ENCODE peak calls at places on chromosomes 3 and 15, in six cellular contexts. One of them, this sample, is unnamed.

GRCh38 chr3:195450731-195451229 is 8.0 kb upstream of the ACAP2 start:
- DNase-seq in stimulated activated CD8-positive, alpha-beta memory T cell treated with anti-CD3 and anti-CD28 coated beads, Interleukin-7, amount 100 ng/mL, for 24 hours: no peak
- DNase-seq in NCI-H1417: no peak
- DNase-seq in C1 segment of cervical spinal cord: no peak
- DNase-seq in ovary: peak
- DNase-seq in GM13977: no peak
- DNase-seq in this sample: no peak

GRCh38 chr3:129195731-129196256 is 12.1 kb upstream of the CNBP start:
- DNase-seq in C1 segment of cervical spinal cord: peak
- DNase-seq in NCI-H1417: no peak
- DNase-seq in GM13977: no peak
- DNase-seq in stimulated activated CD8-positive, alpha-beta memory T cell treated with anti-CD3 and anti-CD28 coated beads, Interleukin-7, amount 100 ng/mL, for 24 hours: no peak
- DNase-seq in ovary: peak
- DNase-seq in this sample: no peak

GRCh38 chr15:81752149-81752942 is 293.5 kb downstream of the MEX3B start:
- DNase-seq in C1 segment of cervical spinal cord: no peak
- DNase-seq in GM13977: no peak
- DNase-seq in stimulated activated CD8-positive, alpha-beta memory T cell treated with anti-CD3 and anti-CD28 coated beads, Interleukin-7, amount 100 ng/mL, for 24 hours: no peak
- DNase-seq in NCI-H1417: peak
- DNase-seq in ovary: peak
- DNase-seq in this sample: peak

GRCh38 chr15:75069301-75069925 is 46.0 kb downstream of the PPCDC start:
- DNase-seq in C1 segment of cervical spinal cord: no peak
- DNase-seq in NCI-H1417: no peak
- DNase-seq in GM13977: peak
- DNase-seq in ovary: peak
- DNase-seq in stimulated activated CD8-positive, alpha-beta memory T cell treated with anti-CD3 and anti-CD28 coated beads, Interleukin-7, amount 100 ng/mL, for 24 hours: no peak
- DNase-seq in this sample: no peak

GRCh38 chr3:127035672-127036071 is 52.8 kb downstream of the PLXNA1 start:
- DNase-seq in NCI-H1417: no peak
- DNase-seq in stimulated activated CD8-positive, alpha-beta memory T cell treated with anti-CD3 and anti-CD28 coated beads, Interleukin-7, amount 100 ng/mL, for 24 hours: no peak
- DNase-seq in ovary: peak
- DNase-seq in C1 segment of cervical spinal cord: no peak
- DNase-seq in GM13977: no peak
- DNase-seq in this sample: no peak

GRCh38 chr15:26179906-26180305 is 316.8 kb upstream of the ATP10A start:
- DNase-seq in stimulated activated CD8-positive, alpha-beta memory T cell treated with anti-CD3 and anti-CD28 coated beads, Interleukin-7, amount 100 ng/mL, for 24 hours: no peak
- DNase-seq in GM13977: no peak
- DNase-seq in ovary: no peak
- DNase-seq in C1 segment of cervical spinal cord: no peak
- DNase-seq in NCI-H1417: no peak
- DNase-seq in this sample: peak

GRCh38 chr3:179769411-179770247 is 116.8 kb downstream of the USP13 start:
- DNase-seq in stimulated activated CD8-positive, alpha-beta memory T cell treated with anti-CD3 and anti-CD28 coated beads, Interleukin-7, amount 100 ng/mL, for 24 hours: no peak
- DNase-seq in NCI-H1417: no peak
- DNase-seq in C1 segment of cervical spinal cord: no peak
- DNase-seq in GM13977: no peak
- DNase-seq in ovary: no peak
- DNase-seq in this sample: no peak

GRCh38 chr3:131794766-131795381 is 239.9 kb downstream of the CPNE4 start:
- DNase-seq in ovary: no peak
- DNase-seq in GM13977: peak
- DNase-seq in C1 segment of cervical spinal cord: no peak
- DNase-seq in stimulated activated CD8-positive, alpha-beta memory T cell treated with anti-CD3 and anti-CD28 coated beads, Interleukin-7, amount 100 ng/mL, for 24 hours: no peak
- DNase-seq in NCI-H1417: peak
- DNase-seq in this sample: peak

GRCh38 chr3:13479332-13479581 is 849 bp upstream of the HDAC11 start:
- DNase-seq in ovary: peak
- DNase-seq in GM13977: no peak
- DNase-seq in NCI-H1417: no peak
- DNase-seq in stimulated activated CD8-positive, alpha-beta memory T cell treated with anti-CD3 and anti-CD28 coated beads, Interleukin-7, amount 100 ng/mL, for 24 hours: no peak
- DNase-seq in C1 segment of cervical spinal cord: no peak
- DNase-seq in this sample: peak

GRCh38 chr15:63880744-63881143 is 47.0 kb upstream of the HERC1 start:
- DNase-seq in C1 segment of cervical spinal cord: no peak
- DNase-seq in NCI-H1417: no peak
- DNase-seq in GM13977: no peak
- DNase-seq in stimulated activated CD8-positive, alpha-beta memory T cell treated with anti-CD3 and anti-CD28 coated beads, Interleukin-7, amount 100 ng/mL, for 24 hours: no peak
- DNase-seq in ovary: no peak
- DNase-seq in this sample: no peak

GRCh38 chr15:66670698-66671580 is 31.1 kb upstream of the SMAD6 start:
- DNase-seq in GM13977: no peak
- DNase-seq in ovary: no peak
- DNase-seq in NCI-H1417: peak
- DNase-seq in stimulated activated CD8-positive, alpha-beta memory T cell treated with anti-CD3 and anti-CD28 coated beads, Interleukin-7, amount 100 ng/mL, for 24 hours: no peak
- DNase-seq in C1 segment of cervical spinal cord: no peak
- DNase-seq in this sample: peak

GRCh38 chr3:16171009-16171408 is 3.5 kb upstream of the GALNT15 start:
- DNase-seq in GM13977: no peak
- DNase-seq in NCI-H1417: no peak
- DNase-seq in C1 segment of cervical spinal cord: no peak
- DNase-seq in ovary: no peak
- DNase-seq in stimulated activated CD8-positive, alpha-beta memory T cell treated with anti-CD3 and anti-CD28 coated beads, Interleukin-7, amount 100 ng/mL, for 24 hours: no peak
- DNase-seq in this sample: no peak

GRCh38 chr3:41485484-41485883 is 286.2 kb downstream of the CTNNB1 start:
- DNase-seq in ovary: no peak
- DNase-seq in GM13977: no peak
- DNase-seq in stimulated activated CD8-positive, alpha-beta memory T cell treated with anti-CD3 and anti-CD28 coated beads, Interleukin-7, amount 100 ng/mL, for 24 hours: no peak
- DNase-seq in C1 segment of cervical spinal cord: no peak
- DNase-seq in NCI-H1417: no peak
- DNase-seq in this sample: no peak

GRCh38 chr3:11784962-11785361 is 61.7 kb downstream of the TAMM41 start:
- DNase-seq in GM13977: no peak
- DNase-seq in stimulated activated CD8-positive, alpha-beta memory T cell treated with anti-CD3 and anti-CD28 coated beads, Interleukin-7, amount 100 ng/mL, for 24 hours: no peak
- DNase-seq in ovary: no peak
- DNase-seq in C1 segment of cervical spinal cord: no peak
- DNase-seq in NCI-H1417: no peak
- DNase-seq in this sample: no peak

GRCh38 chr15:83746231-83746630 is 92.3 kb downstream of the ADAMTSL3 start:
- DNase-seq in C1 segment of cervical spinal cord: no peak
- DNase-seq in GM13977: no peak
- DNase-seq in ovary: no peak
- DNase-seq in NCI-H1417: peak
- DNase-seq in stimulated activated CD8-positive, alpha-beta memory T cell treated with anti-CD3 and anti-CD28 coated beads, Interleukin-7, amount 100 ng/mL, for 24 hours: no peak
- DNase-seq in this sample: no peak

GRCh38 chr3:147191795-147192385 is 214.5 kb downstream of the ZIC4 start:
- DNase-seq in C1 segment of cervical spinal cord: no peak
- DNase-seq in ovary: no peak
- DNase-seq in stimulated activated CD8-positive, alpha-beta memory T cell treated with anti-CD3 and anti-CD28 coated beads, Interleukin-7, amount 100 ng/mL, for 24 hours: no peak
- DNase-seq in GM13977: peak
- DNase-seq in NCI-H1417: peak
- DNase-seq in this sample: peak

GRCh38 chr15:71228403-71228802 is 113.1 kb downstream of the THSD4 start:
- DNase-seq in NCI-H1417: no peak
- DNase-seq in C1 segment of cervical spinal cord: no peak
- DNase-seq in GM13977: no peak
- DNase-seq in ovary: no peak
- DNase-seq in stimulated activated CD8-positive, alpha-beta memory T cell treated with anti-CD3 and anti-CD28 coated beads, Interleukin-7, amount 100 ng/mL, for 24 hours: no peak
- DNase-seq in this sample: no peak

GRCh38 chr3:70053293-70053692 is 53.8 kb downstream of the SAMMSON start:
- DNase-seq in NCI-H1417: no peak
- DNase-seq in stimulated activated CD8-positive, alpha-beta memory T cell treated with anti-CD3 and anti-CD28 coated beads, Interleukin-7, amount 100 ng/mL, for 24 hours: no peak
- DNase-seq in GM13977: no peak
- DNase-seq in C1 segment of cervical spinal cord: no peak
- DNase-seq in ovary: no peak
- DNase-seq in this sample: no peak

GRCh38 chr3:12994607-12995388 is 78.4 kb downstream of the IQSEC1 start:
- DNase-seq in C1 segment of cervical spinal cord: peak
- DNase-seq in NCI-H1417: peak
- DNase-seq in stimulated activated CD8-positive, alpha-beta memory T cell treated with anti-CD3 and anti-CD28 coated beads, Interleukin-7, amount 100 ng/mL, for 24 hours: peak
- DNase-seq in ovary: peak
- DNase-seq in GM13977: peak
- DNase-seq in this sample: peak

GRCh38 chr15:84741151-84741550 is 7.2 kb upstream of the ZNF592 start:
- DNase-seq in NCI-H1417: no peak
- DNase-seq in stimulated activated CD8-positive, alpha-beta memory T cell treated with anti-CD3 and anti-CD28 coated beads, Interleukin-7, amount 100 ng/mL, for 24 hours: no peak
- DNase-seq in C1 segment of cervical spinal cord: no peak
- DNase-seq in ovary: no peak
- DNase-seq in GM13977: no peak
- DNase-seq in this sample: no peak

GRCh38 chr3:48500656-48501055 is 3.3 kb downstream of the SHISA5 start:
- DNase-seq in ovary: no peak
- DNase-seq in GM13977: no peak
- DNase-seq in NCI-H1417: no peak
- DNase-seq in stimulated activated CD8-positive, alpha-beta memory T cell treated with anti-CD3 and anti-CD28 coated beads, Interleukin-7, amount 100 ng/mL, for 24 hours: no peak
- DNase-seq in C1 segment of cervical spinal cord: no peak
- DNase-seq in this sample: no peak

GRCh38 chr3:157529751-157530150 is 26.5 kb upstream of the VEPH1 start:
- DNase-seq in C1 segment of cervical spinal cord: no peak
- DNase-seq in GM13977: no peak
- DNase-seq in ovary: no peak
- DNase-seq in stimulated activated CD8-positive, alpha-beta memory T cell treated with anti-CD3 and anti-CD28 coated beads, Interleukin-7, amount 100 ng/mL, for 24 hours: no peak
- DNase-seq in NCI-H1417: no peak
- DNase-seq in this sample: no peak

GRCh38 chr15:60414016-60414682 is 16.4 kb upstream of the ANXA2 start:
- DNase-seq in NCI-H1417: no peak
- DNase-seq in ovary: no peak
- DNase-seq in stimulated activated CD8-positive, alpha-beta memory T cell treated with anti-CD3 and anti-CD28 coated beads, Interleukin-7, amount 100 ng/mL, for 24 hours: no peak
- DNase-seq in C1 segment of cervical spinal cord: no peak
- DNase-seq in GM13977: no peak
- DNase-seq in this sample: peak

GRCh38 chr15:48544816-48545215 is 100.7 kb downstream of the FBN1 start:
- DNase-seq in ovary: no peak
- DNase-seq in GM13977: no peak
- DNase-seq in NCI-H1417: no peak
- DNase-seq in stimulated activated CD8-positive, alpha-beta memory T cell treated with anti-CD3 and anti-CD28 coated beads, Interleukin-7, amount 100 ng/mL, for 24 hours: no peak
- DNase-seq in C1 segment of cervical spinal cord: no peak
- DNase-seq in this sample: no peak

GRCh38 chr3:126711361-126711760 is 7.3 kb downstream of the CHCHD6 start:
- DNase-seq in C1 segment of cervical spinal cord: no peak
- DNase-seq in NCI-H1417: no peak
- DNase-seq in ovary: no peak
- DNase-seq in stimulated activated CD8-positive, alpha-beta memory T cell treated with anti-CD3 and anti-CD28 coated beads, Interleukin-7, amount 100 ng/mL, for 24 hours: no peak
- DNase-seq in GM13977: no peak
- DNase-seq in this sample: no peak

GRCh38 chr3:139230391-139230790 is 113.4 kb upstream of the MRPS22 start:
- DNase-seq in C1 segment of cervical spinal cord: no peak
- DNase-seq in ovary: no peak
- DNase-seq in stimulated activated CD8-positive, alpha-beta memory T cell treated with anti-CD3 and anti-CD28 coated beads, Interleukin-7, amount 100 ng/mL, for 24 hours: no peak
- DNase-seq in NCI-H1417: no peak
- DNase-seq in GM13977: no peak
- DNase-seq in this sample: no peak

GRCh38 chr3:141485578-141486415 is 1.0 kb upstream of the RASA2 start:
- DNase-seq in GM13977: no peak
- DNase-seq in NCI-H1417: no peak
- DNase-seq in C1 segment of cervical spinal cord: no peak
- DNase-seq in stimulated activated CD8-positive, alpha-beta memory T cell treated with anti-CD3 and anti-CD28 coated beads, Interleukin-7, amount 100 ng/mL, for 24 hours: no peak
- DNase-seq in ovary: no peak
- DNase-seq in this sample: peak

GRCh38 chr15:79965836-79966630 is 5.0 kb downstream of the BCL2A1 start:
- DNase-seq in C1 segment of cervical spinal cord: no peak
- DNase-seq in NCI-H1417: no peak
- DNase-seq in stimulated activated CD8-positive, alpha-beta memory T cell treated with anti-CD3 and anti-CD28 coated beads, Interleukin-7, amount 100 ng/mL, for 24 hours: no peak
- DNase-seq in ovary: no peak
- DNase-seq in GM13977: no peak
- DNase-seq in this sample: no peak

GRCh38 chr3:188523291-188523690 is 369.3 kb downstream of the LPP start:
- DNase-seq in GM13977: no peak
- DNase-seq in C1 segment of cervical spinal cord: no peak
- DNase-seq in ovary: no peak
- DNase-seq in stimulated activated CD8-positive, alpha-beta memory T cell treated with anti-CD3 and anti-CD28 coated beads, Interleukin-7, amount 100 ng/mL, for 24 hours: no peak
- DNase-seq in NCI-H1417: no peak
- DNase-seq in this sample: no peak

GRCh38 chr3:156997351-156997750 is 162.6 kb downstream of the CCNL1 start:
- DNase-seq in NCI-H1417: no peak
- DNase-seq in C1 segment of cervical spinal cord: no peak
- DNase-seq in ovary: no peak
- DNase-seq in stimulated activated CD8-positive, alpha-beta memory T cell treated with anti-CD3 and anti-CD28 coated beads, Interleukin-7, amount 100 ng/mL, for 24 hours: no peak
- DNase-seq in GM13977: no peak
- DNase-seq in this sample: no peak

GRCh38 chr15:89665449-89666146 is 10.3 kb upstream of the KIF7 start:
- DNase-seq in GM13977: peak
- DNase-seq in NCI-H1417: peak
- DNase-seq in ovary: peak
- DNase-seq in C1 segment of cervical spinal cord: no peak
- DNase-seq in stimulated activated CD8-positive, alpha-beta memory T cell treated with anti-CD3 and anti-CD28 coated beads, Interleukin-7, amount 100 ng/mL, for 24 hours: no peak
- DNase-seq in this sample: no peak

GRCh38 chr3:149266733-149267132 is 45.1 kb upstream of the CP start:
- DNase-seq in C1 segment of cervical spinal cord: no peak
- DNase-seq in stimulated activated CD8-positive, alpha-beta memory T cell treated with anti-CD3 and anti-CD28 coated beads, Interleukin-7, amount 100 ng/mL, for 24 hours: no peak
- DNase-seq in ovary: no peak
- DNase-seq in GM13977: no peak
- DNase-seq in NCI-H1417: no peak
- DNase-seq in this sample: no peak

GRCh38 chr3:195021674-195022073 is 249.3 kb downstream of the XXYLT1 start:
- DNase-seq in NCI-H1417: no peak
- DNase-seq in GM13977: no peak
- DNase-seq in ovary: no peak
- DNase-seq in stimulated activated CD8-positive, alpha-beta memory T cell treated with anti-CD3 and anti-CD28 coated beads, Interleukin-7, amount 100 ng/mL, for 24 hours: no peak
- DNase-seq in C1 segment of cervical spinal cord: no peak
- DNase-seq in this sample: no peak

GRCh38 chr15:39140060-39140604 is 440.7 kb upstream of the THBS1 start:
- DNase-seq in stimulated activated CD8-positive, alpha-beta memory T cell treated with anti-CD3 and anti-CD28 coated beads, Interleukin-7, amount 100 ng/mL, for 24 hours: no peak
- DNase-seq in ovary: no peak
- DNase-seq in C1 segment of cervical spinal cord: no peak
- DNase-seq in GM13977: no peak
- DNase-seq in NCI-H1417: no peak
- DNase-seq in this sample: peak